ENCODE peak calls at places on chromosomes 7 and 10, in nine cellular contexts. X is AG04450, W is brain microvascular endothelial cell, Y is fibroblast of lung, E is transverse colon, H is ascending aorta, M is fibroblast of villous mesenchyme, Q is A549, L is stomach. S is an unnamed sample.

GRCh38 chr10:133135116-133135465 is 24.9 kb upstream of the KNDC1 start:
- DNase-seq in X (no peak), W (no peak), Y (no peak), E (no peak), H (no peak), M (no peak), Q (no peak), L (no peak), S (no peak)

GRCh38 chr10:29102233-29102632 is 186.6 kb upstream of the LYZL1 start:
- DNase-seq in X (no peak), W (no peak), Y (no peak), E (no peak), H (no peak), M (peak), Q (no peak), L (no peak), S (no peak)

GRCh38 chr7:105046414-105046813 is 32.4 kb downstream of the KMT2E start:
- DNase-seq in X (peak), W (no peak), Y (peak), E (no peak), H (no peak), M (peak), Q (no peak), L (no peak), S (peak)

GRCh38 chr10:22437620-22438588 is 92.6 kb downstream of the SPAG6 start:
- DNase-seq in X (no peak), W (no peak), Y (no peak), E (no peak), H (no peak), M (peak), Q (no peak), L (peak), S (no peak)

GRCh38 chr7:74420006-74420405 is 33.7 kb upstream of the GTF2IRD1 start:
- DNase-seq in X (no peak), W (no peak), Y (no peak), E (no peak), H (no peak), M (no peak), Q (no peak), L (no peak), S (no peak)

GRCh38 chr10:132515811-132516726 is 21.5 kb upstream of the INPP5A start:
- DNase-seq in X (no peak), W (no peak), Y (no peak), E (peak), H (no peak), M (no peak), Q (no peak), L (peak), S (peak)

GRCh38 chr10:92740762-92741161 is 51.0 kb downstream of the HHEX start:
- DNase-seq in X (no peak), W (peak), Y (no peak), E (no peak), H (no peak), M (no peak), Q (no peak), L (no peak), S (no peak)

GRCh38 chr7:98202367-98203195 is 8.7 kb upstream of the BHLHA15 start:
- DNase-seq in X (no peak), W (no peak), Y (no peak), E (peak), H (no peak), M (no peak), Q (no peak), L (no peak), S (no peak)

GRCh38 chr7:5528071-5528814 is 104.6 kb upstream of the TNRC18 start:
- DNase-seq in X (no peak), W (no peak), Y (peak), E (peak), H (no peak), M (no peak), Q (peak), L (peak), S (peak)

GRCh38 chr7:79211724-79212123 is 241.7 kb downstream of the MAGI2 start:
- DNase-seq in X (no peak), W (no peak), Y (peak), E (no peak), H (no peak), M (peak), Q (no peak), L (no peak), S (peak)

GRCh38 chr10:60652628-60653027 is 125.7 kb upstream of the CDK1 start:
- DNase-seq in X (no peak), W (no peak), Y (no peak), E (no peak), H (no peak), M (no peak), Q (no peak), L (no peak), S (no peak)

GRCh38 chr7:46245587-46246111 is 324.6 kb upstream of the IGFBP3 start:
- DNase-seq in X (no peak), W (no peak), Y (no peak), E (no peak), H (no peak), M (no peak), Q (no peak), L (no peak), S (no peak)

GRCh38 chr10:86872757-86873156 is 84.7 kb downstream of the MMRN2 start:
- DNase-seq in X (no peak), W (peak), Y (no peak), E (no peak), H (no peak), M (peak), Q (no peak), L (no peak), S (peak)

GRCh38 chr10:91887075-91887899 is 22.0 kb downstream of the FGFBP3 start:
- DNase-seq in X (no peak), W (peak), Y (peak), E (peak), H (no peak), M (peak), Q (peak), L (no peak), S (peak)

GRCh38 chr10:12448729-12449391 is 99.5 kb downstream of the CAMK1D start:
- DNase-seq in X (peak), W (peak), Y (peak), E (peak), H (no peak), M (peak), Q (peak), L (peak), S (peak)

GRCh38 chr7:115099906-115100305 is 178.0 kb downstream of the MDFIC start:
- DNase-seq in X (peak), W (peak), Y (peak), E (no peak), H (no peak), M (peak), Q (peak), L (no peak), S (peak)

GRCh38 chr10:5603848-5604170 is 62.6 kb downstream of the ASB13 start:
- DNase-seq in X (no peak), W (no peak), Y (no peak), E (no peak), H (no peak), M (no peak), Q (no peak), L (no peak), S (no peak)

GRCh38 chr10:6062101-6062771 is at the start of gene IL2RA:
- DNase-seq in X (no peak), W (no peak), Y (no peak), E (peak), H (no peak), M (no peak), Q (no peak), L (peak), S (no peak)

GRCh38 chr7:80014507-80014906 is 120.1 kb upstream of the GNAI1 start:
- DNase-seq in X (no peak), W (peak), Y (peak), E (no peak), H (no peak), M (peak), Q (no peak), L (no peak), S (peak)

GRCh38 chr10:125605167-125605566 is 77.8 kb downstream of the TEX36 start:
- DNase-seq in X (no peak), W (peak), Y (no peak), E (no peak), H (no peak), M (peak), Q (no peak), L (no peak), S (no peak)

GRCh38 chr10:89207801-89208551 is 859 bp upstream of the CH25H start:
- DNase-seq in X (no peak), W (no peak), Y (no peak), E (peak), H (no peak), M (peak), Q (no peak), L (no peak), S (peak)

GRCh38 chr7:27078616-27079233 is 17.1 kb downstream of the HOXA1 start:
- DNase-seq in X (no peak), W (no peak), Y (no peak), E (no peak), H (no peak), M (no peak), Q (no peak), L (no peak), S (no peak)

GRCh38 chr7:16422100-16422430 is 727 bp upstream of the CRPPA start:
- DNase-seq in X (no peak), W (no peak), Y (peak), E (no peak), H (no peak), M (peak), Q (no peak), L (no peak), S (peak)

GRCh38 chr10:52322941-52323340 is 8.9 kb downstream of the DKK1 start:
- DNase-seq in X (no peak), W (no peak), Y (no peak), E (no peak), H (no peak), M (no peak), Q (no peak), L (no peak), S (peak)

GRCh38 chr7:47836080-47836479 is 112.2 kb downstream of the PKD1L1 start:
- DNase-seq in X (no peak), W (no peak), Y (no peak), E (no peak), H (no peak), M (no peak), Q (no peak), L (no peak), S (no peak)

GRCh38 chr7:113113912-113114311 is 4.4 kb downstream of the SMIM30 start:
- DNase-seq in X (no peak), W (no peak), Y (no peak), E (no peak), H (no peak), M (no peak), Q (peak), L (no peak), S (peak)

GRCh38 chr10:117165557-117166419 is 27.7 kb upstream of the VAX1 start:
- DNase-seq in X (no peak), W (peak), Y (peak), E (peak), H (no peak), M (peak), Q (peak), L (no peak), S (peak)

GRCh38 chr10:68628576-68629127 is 68.5 kb downstream of the TET1 start:
- DNase-seq in X (no peak), W (no peak), Y (peak), E (peak), H (no peak), M (peak), Q (no peak), L (no peak), S (no peak)

GRCh38 chr7:77746164-77746823 is 50.0 kb downstream of the RSBN1L start:
- DNase-seq in X (no peak), W (no peak), Y (no peak), E (no peak), H (no peak), M (no peak), Q (no peak), L (no peak), S (no peak)

GRCh38 chr10:44853148-44853734 is 57.9 kb upstream of the TMEM72 start:
- DNase-seq in X (no peak), W (no peak), Y (peak), E (no peak), H (no peak), M (peak), Q (no peak), L (no peak), S (peak)

GRCh38 chr7:72444023-72444776 is 32.1 kb upstream of the CALN1 start:
- DNase-seq in X (no peak), W (no peak), Y (no peak), E (no peak), H (no peak), M (no peak), Q (no peak), L (no peak), S (no peak)

GRCh38 chr7:53446170-53446569 is 410.7 kb downstream of the POM121L12 start:
- DNase-seq in X (no peak), W (no peak), Y (no peak), E (no peak), H (no peak), M (no peak), Q (no peak), L (no peak), S (no peak)

GRCh38 chr10:116112232-116113231 is 160.5 kb downstream of the GFRA1 start:
- DNase-seq in X (no peak), W (no peak), Y (no peak), E (no peak), H (no peak), M (no peak), Q (no peak), L (no peak), S (no peak)

GRCh38 chr7:2811476-2812118 is 32.5 kb downstream of the GNA12 start:
- DNase-seq in X (no peak), W (no peak), Y (peak), E (no peak), H (no peak), M (peak), Q (no peak), L (no peak), S (peak)
- H3K4me3 ChIP-seq in X (no peak), W (no peak), Y (peak), E (no peak), H (peak), M (peak), Q (no peak), L (no peak), S (peak)

GRCh38 chr7:132638000-132638399 is 61.7 kb upstream of the PLXNA4 start:
- DNase-seq in X (no peak), W (no peak), Y (no peak), E (no peak), H (no peak), M (no peak), Q (no peak), L (no peak), S (no peak)
- TF ChIP-seq CTCF in X (no peak), W (no peak), Y (no peak), E (no peak), H (no peak), M (no peak), Q (no peak), L (no peak), S (no peak)

DNA sequence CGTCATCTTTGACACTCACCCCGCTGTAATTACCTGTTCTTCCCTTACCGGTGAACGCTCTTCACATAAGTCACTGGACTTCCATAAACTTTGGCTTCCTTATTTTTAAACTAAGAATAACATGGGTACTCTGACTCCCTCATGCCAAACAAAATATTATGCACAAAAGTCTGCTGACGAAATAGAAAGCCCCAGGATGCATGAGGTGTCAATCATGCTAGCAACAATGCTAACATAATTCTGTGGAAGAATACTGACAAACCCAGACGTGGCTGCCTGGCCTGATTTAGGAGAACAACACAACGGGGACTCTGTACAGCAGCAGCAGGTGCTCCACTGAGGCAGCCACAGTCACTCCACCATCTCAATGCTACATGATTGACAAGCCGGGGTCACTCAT is 137.5 kb downstream of the CCDC71L start:
- DNase-seq in X (no peak), W (no peak), Y (no peak), E (no peak), H (no peak), M (no peak), Q (no peak), L (no peak), S (no peak)
- H3K4me3 ChIP-seq in X (no peak), W (no peak), Y (no peak), E (no peak), H (no peak), M (no peak), Q (no peak), L (no peak), S (no peak)

DNA sequence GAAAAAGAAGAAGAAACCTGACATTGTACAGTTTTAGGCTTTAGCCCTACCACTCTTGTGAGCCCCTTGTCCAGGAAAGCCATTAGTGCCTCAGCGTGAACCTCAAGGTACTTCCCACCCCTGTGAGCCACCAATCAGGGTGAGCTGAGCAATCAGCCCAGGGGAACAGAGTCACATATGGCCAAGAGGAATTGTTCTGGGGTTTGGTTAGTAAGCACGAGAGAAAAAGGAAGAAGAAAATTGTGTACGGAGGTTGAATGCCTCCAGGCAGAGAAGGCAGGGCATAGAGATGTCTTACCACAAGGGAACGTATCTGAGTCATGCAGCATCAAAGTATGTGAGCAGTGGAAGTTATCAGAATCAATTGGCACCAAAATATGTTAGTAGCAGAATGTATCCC is 33.0 kb upstream of the ARHGAP12 start:
- DNase-seq in X (no peak), W (peak), Y (peak), E (no peak), H (no peak), M (no peak), Q (peak), L (no peak), S (peak)
- TF ChIP-seq CTCF in X (no peak), W (no peak), Y (no peak), E (no peak), H (no peak), M (no peak), Q (no peak), L (no peak), S (no peak)

S was measured in fibroblast of mammary gland.